ENCODE peak calls at places on chromosomes 16 and 17, in nine cellular contexts. D is BJ, U is fibroblast of lung, S is H7, A is bronchial epithelial cell, I is neural progenitor cell, J is left ventricle myocardium inferior, O is body of pancreas, B is stomach. Y is an unnamed sample.

GRCh38 chr17:66371561-66371960 is 69.1 kb downstream of the PRKCA start:
- DNase-seq in J (no peak), D (no peak), O (no peak), B (no peak), I (no peak), A (no peak), U (no peak), S (no peak), Y (no peak)

GRCh38 chr16:57084257-57084770 is 8.1 kb upstream of the CPNE2 start:
- DNase-seq in O (peak; percentile 68), A (peak; percentile 72), S (peak; percentile 91), B (peak; percentile 65), D (no peak), U (peak; percentile 54), J (peak; percentile 55), I (peak; percentile 84), Y (peak; percentile 63)

GRCh38 chr16:2087426-2088191 is 39.8 kb downstream of the TSC2 start:
- DNase-seq in U (no peak), I (no peak), B (no peak), O (no peak), J (no peak), S (no peak), A (no peak), D (no peak), Y (no peak)

GRCh38 chr17:5464717-5465507 is 3.9 kb downstream of the DHX33 start:
- DNase-seq in D (no peak), O (no peak), I (no peak), J (no peak), B (no peak), S (no peak), A (no peak), U (no peak), Y (no peak)

GRCh38 chr17:72446525-72447250 is 325.9 kb downstream of the SOX9 start:
- DNase-seq in B (no peak), O (no peak), J (no peak), U (no peak), D (no peak), A (no peak), I (no peak), S (no peak), Y (no peak)

GRCh38 chr16:3235856-3236669 is 1.1 kb upstream of the ZNF200 start:
- DNase-seq in D (no peak), I (peak; percentile 43), U (no peak), B (peak; percentile 40), O (peak; percentile 17), S (peak; percentile 55), A (no peak), J (peak; percentile 25), Y (peak; percentile 10)

GRCh38 chr17:72121164-72122001 is 563 bp downstream of the SOX9 start:
- DNase-seq in S (peak; percentile 85), U (peak; percentile 79), B (peak; percentile 50), O (peak; percentile 65), D (no peak), A (peak; percentile 40), I (peak; percentile 71), J (peak; percentile 36), Y (peak; percentile 70)

GRCh38 chr17:36072431-36073121 is 8.5 kb downstream of the CCL18 start:
- DNase-seq in D (no peak), J (no peak), S (peak; percentile 85), I (peak; percentile 86), B (peak; percentile 62), A (peak; percentile 21), U (peak; percentile 2), O (peak; percentile 67), Y (peak; percentile 44)

GRCh38 chr17:65556014-65556909 is 5.2 kb downstream of the AXIN2 start:
- DNase-seq in I (peak; percentile 90), A (peak; percentile 35), B (peak; percentile 89), O (peak; percentile 91), S (peak; percentile 88), J (peak; percentile 75), D (no peak), U (peak; percentile 46), Y (peak; percentile 92)

GRCh38 chr17:604719-605118 is 109.9 kb downstream of the VPS53 start:
- DNase-seq in I (peak; percentile 19), B (no peak), U (peak; percentile 47), J (no peak), A (no peak), D (no peak), S (no peak), O (no peak), Y (no peak)

GRCh38 chr17:2176484-2177175 is 121.7 kb downstream of the HIC1 start:
- DNase-seq in O (no peak), I (no peak), J (peak; percentile 45), S (no peak), D (no peak), U (no peak), B (no peak), A (no peak), Y (no peak)
- H3K36me3 ChIP-seq in O (no peaks in the 10 kb centered on the region), I (no peaks in the 10 kb centered on the region), J (no peaks in the 10 kb centered on the region), S (no peaks in the 10 kb centered on the region), D (no peaks in the 10 kb centered on the region), U (no peaks in the 10 kb centered on the region), B (peaks cover 13% of the 10 kb centered on the region), A (no peaks in the 10 kb centered on the region), Y (no peaks in the 10 kb centered on the region)

DNA sequence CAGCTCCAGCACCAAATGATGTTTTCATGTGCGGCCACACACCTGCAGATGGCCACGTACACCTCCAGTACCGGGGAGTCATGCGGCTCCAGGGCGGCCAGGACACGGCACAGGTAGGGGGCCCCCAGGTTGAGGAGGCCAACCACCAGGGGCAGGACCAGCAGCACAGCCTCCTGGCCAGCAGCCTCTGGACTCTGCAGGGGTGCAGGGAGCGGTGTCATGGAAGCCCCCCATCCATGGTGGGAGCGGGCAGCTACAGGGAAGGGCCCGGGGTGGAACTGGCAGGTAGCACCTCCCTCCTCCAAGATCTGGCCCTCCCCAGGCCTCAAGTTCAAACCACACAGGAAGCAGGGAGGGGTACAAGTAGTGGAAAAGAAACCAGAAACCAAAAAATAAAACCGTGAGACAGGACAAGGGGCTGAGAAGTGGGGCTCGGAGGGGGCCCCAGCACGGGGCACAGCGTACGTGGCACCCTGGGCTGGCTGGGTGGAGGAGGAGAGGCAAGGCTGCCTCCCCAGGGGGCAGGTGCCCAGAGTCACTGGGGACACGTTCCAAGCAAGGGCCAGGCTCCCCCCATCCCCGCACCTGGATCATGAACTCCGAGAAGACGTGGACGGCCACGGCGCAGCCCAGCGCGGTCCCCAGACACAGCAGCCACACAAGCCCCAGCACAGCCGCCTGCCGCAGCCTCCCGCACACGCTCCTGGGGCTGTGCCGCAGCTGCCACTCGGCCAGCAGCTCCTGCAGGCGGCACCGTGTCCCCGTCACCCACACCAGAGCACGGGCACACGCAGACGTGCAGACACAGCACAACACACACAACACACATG is 7.4 kb downstream of the TMC6 start:
- DNase-seq in S (peak; percentile 46), U (no peak), D (no peak), I (no peak), B (no peak), O (no peak), A (no peak), J (no peak), Y (no peak)
- H3K36me3 ChIP-seq in S (peaks cover 10% of the 10 kb centered on the region), U (no peaks in the 10 kb centered on the region), D (no peaks in the 10 kb centered on the region), I (no peaks in the 10 kb centered on the region), B (peaks cover 41% of the 10 kb centered on the region), O (peaks cover 5% of the 10 kb centered on the region), A (peaks cover 7% of the 10 kb centered on the region), J (peaks cover 66% of the 10 kb centered on the region), Y (no peaks in the 10 kb centered on the region)

GRCh38 chr17:58289869-58290268 is 9.1 kb upstream of the MPO start:
- DNase-seq in A (peak; percentile 26), J (no peak), D (no peak), O (no peak), S (no peak), B (peak; percentile 15), I (no peak), U (no peak), Y (no peak)

GRCh38 chr17:58294034-58294433 is 13.3 kb upstream of the MPO start:
- DNase-seq in U (no peak), D (no peak), A (no peak), S (no peak), O (no peak), B (no peak), I (no peak), J (no peak), Y (no peak)
- H3K36me3 ChIP-seq in U (no peaks in the 10 kb centered on the region), D (no peaks in the 10 kb centered on the region), A (no peaks in the 10 kb centered on the region), S (no peaks in the 10 kb centered on the region), O (no peaks in the 10 kb centered on the region), B (no peaks in the 10 kb centered on the region), I (no peaks in the 10 kb centered on the region), J (no peaks in the 10 kb centered on the region), Y (no peaks in the 10 kb centered on the region)

GRCh38 chr17:34305061-34305460 is 14.2 kb upstream of the CCL8 start:
- DNase-seq in U (no peak), D (no peak), S (no peak), B (no peak), A (no peak), J (no peak), O (no peak), I (no peak), Y (no peak)
- H3K36me3 ChIP-seq in U (no peaks in the 10 kb centered on the region), D (no peaks in the 10 kb centered on the region), S (no peaks in the 10 kb centered on the region), B (no peaks in the 10 kb centered on the region), A (no peaks in the 10 kb centered on the region), J (no peaks in the 10 kb centered on the region), O (no peaks in the 10 kb centered on the region), I (no peaks in the 10 kb centered on the region), Y (no peaks in the 10 kb centered on the region)

GRCh38 chr16:11564046-11564926 is 22.4 kb downstream of the LITAF start:
- DNase-seq in O (no peak), S (no peak), D (no peak), A (no peak), U (no peak), I (no peak), B (no peak), J (no peak), Y (no peak)
- H3K36me3 ChIP-seq in O (no peaks in the 10 kb centered on the region), S (no peaks in the 10 kb centered on the region), D (peaks cover 4% of the 10 kb centered on the region), A (peaks cover 13% of the 10 kb centered on the region), U (no peaks in the 10 kb centered on the region), I (no peaks in the 10 kb centered on the region), B (peaks cover 27% of the 10 kb centered on the region), J (no peaks in the 10 kb centered on the region), Y (no peaks in the 10 kb centered on the region)

GRCh38 chr16:15973997-15974396 is 24.6 kb downstream of the ABCC1 start:
- DNase-seq in J (no peak), D (no peak), B (no peak), U (no peak), A (no peak), O (no peak), S (no peak), I (no peak), Y (peak; percentile 77)
- H3K36me3 ChIP-seq in J (peaks cover 16% of the 10 kb centered on the region), D (no peaks in the 10 kb centered on the region), B (peaks cover 3% of the 10 kb centered on the region), U (peaks cover 4% of the 10 kb centered on the region), A (peaks cover 1% of the 10 kb centered on the region), O (no peaks in the 10 kb centered on the region), S (peaks cover 10% of the 10 kb centered on the region), I (no peaks in the 10 kb centered on the region), Y (no peaks in the 10 kb centered on the region)

GRCh38 chr17:75701288-75701687 is 20.0 kb upstream of the ITGB4 start:
- DNase-seq in O (no peak), S (no peak), U (no peak), I (no peak), B (no peak), J (no peak), D (no peak), A (no peak), Y (no peak)
- H3K36me3 ChIP-seq in O (peaks cover 27% of the 10 kb centered on the region), S (peaks cover 36% of the 10 kb centered on the region), U (peaks cover 38% of the 10 kb centered on the region), I (no peaks in the 10 kb centered on the region), B (peaks cover 81% of the 10 kb centered on the region), J (peaks cover 64% of the 10 kb centered on the region), D (peaks cover 34% of the 10 kb centered on the region), A (peaks cover 22% of the 10 kb centered on the region), Y (peaks cover 58% of the 10 kb centered on the region)

GRCh38 chr17:80292557-80292956 is 31.9 kb downstream of the RNF213 start:
- DNase-seq in D (no peak), U (no peak), S (peak; percentile 75), A (no peak), B (no peak), O (no peak), I (peak; percentile 43), J (no peak), Y (no peak)
- H3K36me3 ChIP-seq in D (peaks cover 56% of the 10 kb centered on the region), U (peaks cover 49% of the 10 kb centered on the region), S (peaks cover 26% of the 10 kb centered on the region), A (peaks cover 39% of the 10 kb centered on the region), B (peaks cover 100% of the 10 kb centered on the region), O (peaks cover 46% of the 10 kb centered on the region), I (no peaks in the 10 kb centered on the region), J (peaks cover 98% of the 10 kb centered on the region), Y (peaks cover 85% of the 10 kb centered on the region)